ENCODE peak calls at places on chromosomes 4 and X, in five cellular contexts. R, D, K, V and E are unnamed samples.

GRCh38 chr4:98744372-98745150 is 86.2 kb upstream of the TSPAN5 start:
- DNase-seq in R (no peak), D (no peak), K (no peak), V (no peak), E (no peak)

GRCh38 chr4:123709336-123709735 is 312.7 kb downstream of the SPRY1 start:
- DNase-seq in V (no peak), K (no peak), R (no peak), D (no peak), E (no peak)

GRCh38 chr4:100929753-100930152 is 411.9 kb upstream of the EMCN start:
- DNase-seq in V (no peak), R (no peak), D (no peak), K (no peak), E (no peak)

GRCh38 chr4:123809864-123810263 is 413.3 kb downstream of the SPRY1 start:
- DNase-seq in V (no peak), R (no peak), D (no peak), K (no peak), E (no peak)

GRCh38 chr4:48341776-48342558 is 638 bp downstream of the SLAIN2 start:
- DNase-seq in D (peak), V (peak), R (peak), K (peak), E (peak)

GRCh38 chr4:89619230-89619962 is 217.6 kb downstream of the SNCA start:
- DNase-seq in V (no peak), K (no peak), D (no peak), R (no peak), E (no peak)

GRCh38 chr4:132619968-132620367 is 529.1 kb upstream of the PCDH10 start:
- DNase-seq in R (no peak), K (no peak), D (no peak), V (no peak), E (no peak)

GRCh38 chrX:137748827-137749226 is 182.9 kb downstream of the ZIC3 start:
- DNase-seq in V (no peak), D (no peak), K (no peak), R (peak), E (no peak)

GRCh38 chrX:48509619-48510018 is 827 bp downstream of the PORCN start:
- DNase-seq in K (no peak), R (no peak), V (no peak), D (no peak), E (no peak)

GRCh38 chrX:82748901-82749505 is 759.1 kb upstream of the POU3F4 start:
- DNase-seq in D (no peak), K (no peak), V (no peak), R (peak), E (no peak)

GRCh38 chrX:47366051-47366722 is 4.2 kb upstream of the ZNF157 start:
- DNase-seq in D (peak), V (peak), K (peak), R (peak), E (peak)

GRCh38 chr4:42282081-42282901 is 115.0 kb upstream of the SHISA3 start:
- DNase-seq in V (peak), K (peak), D (peak), R (peak), E (peak)

GRCh38 chrX:13376857-13377441 is 57.1 kb upstream of the ATXN3L start:
- DNase-seq in D (peak), R (no peak), V (no peak), K (no peak), E (peak)

GRCh38 chrX:107710617-107711391 is 64.8 kb downstream of the TSC22D3 start:
- DNase-seq in D (peak), K (no peak), V (peak), R (peak), E (peak)

GRCh38 chr4:137659431-137659830 is 127.1 kb upstream of the PCDH18 start:
- DNase-seq in R (no peak), D (peak), V (no peak), K (no peak), E (no peak)

GRCh38 chrX:10496345-10496965 is 123.9 kb downstream of the MID1 start:
- DNase-seq in D (peak), V (no peak), K (no peak), R (no peak), E (peak)

GRCh38 chrX:16444353-16444752 is 205.6 kb upstream of the S100G start:
- DNase-seq in V (no peak), R (no peak), K (no peak), D (peak), E (no peak)

GRCh38 chr4:4411906-4412305 is 25.0 kb downstream of the NSG1 start:
- DNase-seq in V (no peak), D (no peak), R (no peak), K (no peak), E (no peak)

GRCh38 chr4:171588146-171588545 is 225.1 kb upstream of the GALNTL6 start:
- DNase-seq in D (no peak), K (no peak), R (no peak), V (no peak), E (no peak)

GRCh38 chr4:115110191-115111166 is 2.9 kb downstream of the NDST4 start:
- DNase-seq in K (no peak), R (peak), V (no peak), D (no peak), E (no peak)

DNA sequence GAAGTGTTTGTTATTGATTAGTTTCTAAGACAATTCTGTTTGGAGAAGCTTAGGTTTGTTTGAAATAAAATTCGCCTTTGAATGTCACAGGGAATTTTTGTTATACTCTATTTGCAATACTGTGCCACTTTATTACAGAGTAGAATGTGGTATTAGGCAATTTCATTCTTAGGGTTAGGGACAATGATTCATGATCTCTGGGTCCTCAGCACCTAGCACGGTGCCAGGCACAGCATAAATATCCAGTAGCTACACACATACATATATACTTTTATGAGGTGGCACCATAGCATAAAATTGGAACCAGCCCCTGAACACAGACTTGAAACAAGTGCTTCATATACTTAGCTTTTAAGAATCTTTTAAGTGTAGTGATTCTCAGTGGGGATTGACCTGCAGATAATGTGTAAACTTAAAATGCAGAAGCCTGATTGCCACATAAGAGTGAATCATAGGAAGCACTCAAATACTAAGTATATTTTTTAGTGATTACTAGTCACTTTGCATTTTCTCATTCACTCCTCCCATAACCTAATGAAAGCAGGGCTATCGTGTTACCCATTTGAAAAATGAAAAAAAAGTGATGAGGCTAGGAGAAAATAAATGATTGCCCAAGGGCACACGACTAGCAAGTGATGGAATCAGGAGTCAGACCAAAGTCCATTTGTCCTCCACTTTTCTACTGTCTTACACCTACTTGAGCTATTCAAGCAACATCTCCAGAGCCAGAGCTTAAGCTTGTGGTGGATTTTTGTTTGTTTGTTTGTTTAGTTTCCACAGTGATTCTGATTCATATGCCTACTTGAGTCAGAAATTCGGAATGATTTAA is 366.0 kb upstream of the FGF13 start:
- DNase-seq in K (no peak), D (no peak), V (no peak), R (peak), E (no peak)
- H3K4me3 ChIP-seq in K (no peak), D (no peak), V (no peak), R (no peak), E (no peak)

GRCh38 chr4:8239226-8239625 is 30.3 kb upstream of the HTRA3 start:
- DNase-seq in V (no peak), K (no peak), R (no peak), D (no peak), E (no peak)
- H3K23ac ChIP-seq in V (peak), K (no peak), R (no peak), D (no peak), E (no peak)

DNA sequence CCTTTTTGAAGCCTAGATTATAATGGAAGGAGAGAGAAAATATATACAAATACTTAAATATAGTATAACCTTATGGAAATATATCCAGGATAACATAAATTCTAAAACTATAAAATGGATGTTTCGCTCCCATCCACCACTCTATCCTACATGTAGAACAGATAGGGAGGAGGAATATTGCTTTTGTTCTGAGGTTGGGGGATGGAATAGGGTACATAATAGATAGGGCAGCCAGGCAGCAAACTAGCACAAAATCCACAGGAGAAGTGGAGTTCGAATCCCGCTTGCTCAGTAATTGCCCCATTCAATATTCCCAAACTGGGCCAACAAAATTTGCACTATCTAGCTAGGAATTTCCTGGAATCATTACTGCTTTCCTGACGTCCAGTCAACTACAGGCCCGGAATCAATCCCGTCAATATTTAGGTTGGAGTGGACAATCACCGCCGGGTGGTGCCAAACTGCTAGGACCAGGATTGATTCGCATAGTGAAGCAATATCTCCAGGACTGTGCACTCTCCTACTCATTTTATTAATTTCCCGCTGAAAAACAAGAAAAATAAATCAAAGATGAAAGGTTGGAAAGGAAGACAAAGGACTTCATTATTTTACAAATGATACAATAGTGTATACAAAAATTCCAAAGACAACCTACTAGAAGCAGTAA is 40.4 kb upstream of the PAPSS1 start:
- DNase-seq in V (no peak), K (no peak), D (peak), R (peak), E (peak)
- H3K9ac ChIP-seq in V (no peak), K (no peak), D (no peak), R (no peak), E (no peak)

GRCh38 chr4:139266583-139267257 is 13.3 kb downstream of the MGARP start:
- DNase-seq in V (no peak), D (peak), R (peak), K (no peak), E (peak)
- H3K4me3 ChIP-seq in V (no peak), D (peak), R (no peak), K (no peak), E (no peak)

DNA sequence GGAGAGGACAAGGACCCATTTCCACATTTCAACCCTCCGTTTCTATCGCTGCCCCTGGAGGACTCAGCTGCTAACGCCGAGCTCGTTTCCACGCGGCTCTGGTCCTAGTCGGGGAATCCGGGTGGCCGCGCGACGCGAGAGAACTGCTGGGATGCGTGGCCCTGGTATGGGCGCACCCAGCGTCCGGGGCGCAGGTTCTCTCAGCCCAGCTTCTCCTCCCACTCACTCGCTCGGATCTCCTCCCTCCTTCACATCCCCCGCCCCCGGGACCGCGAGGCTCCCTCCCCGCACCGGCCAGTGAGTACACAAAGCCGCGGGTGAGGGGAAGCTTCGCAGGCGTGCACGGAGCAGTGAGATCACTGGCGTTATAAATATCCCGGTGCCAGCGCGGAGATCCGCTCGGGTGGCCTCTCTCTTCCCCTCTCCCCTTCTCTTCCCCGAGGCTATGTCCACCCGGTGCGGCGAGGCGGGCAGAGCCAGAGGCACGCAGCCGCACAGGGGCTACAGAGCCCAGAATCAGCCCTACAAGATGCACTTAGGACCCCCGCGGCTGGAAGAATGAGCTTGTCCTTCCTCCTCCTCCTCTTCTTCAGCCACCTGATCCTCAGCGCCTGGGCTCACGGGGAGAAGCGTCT is at the start of gene FGF5:
- DNase-seq in D (peak), K (peak), V (peak), R (peak), E (no peak)
- H3K23ac ChIP-seq in D (peak), K (no peak), V (peak), R (peak), E (no peak)

GRCh38 chrX:433771-434170 is 47.1 kb upstream of the PPP2R3B start:
- DNase-seq in R (no peak), D (no peak), V (no peak), K (no peak), E (no peak)

GRCh38 chrX:437636-438390 is 51.1 kb upstream of the PPP2R3B start:
- DNase-seq in K (no peak), D (no peak), R (no peak), V (no peak), E (no peak)

GRCh38 chrX:434946-435345 is 48.2 kb upstream of the PPP2R3B start:
- DNase-seq in V (no peak), K (no peak), R (no peak), D (no peak), E (no peak)

GRCh38 chrX:439236-439635 is 52.5 kb upstream of the PPP2R3B start:
- DNase-seq in V (no peak), K (no peak), R (no peak), D (no peak), E (no peak)

GRCh38 chrX:435536-436122 is 48.9 kb upstream of the PPP2R3B start:
- DNase-seq in K (no peak), V (no peak), R (no peak), D (no peak), E (no peak)
- H3K9ac ChIP-seq in K (no peak), V (no peak), R (no peak), D (no peak), E (no peak)

DNA sequence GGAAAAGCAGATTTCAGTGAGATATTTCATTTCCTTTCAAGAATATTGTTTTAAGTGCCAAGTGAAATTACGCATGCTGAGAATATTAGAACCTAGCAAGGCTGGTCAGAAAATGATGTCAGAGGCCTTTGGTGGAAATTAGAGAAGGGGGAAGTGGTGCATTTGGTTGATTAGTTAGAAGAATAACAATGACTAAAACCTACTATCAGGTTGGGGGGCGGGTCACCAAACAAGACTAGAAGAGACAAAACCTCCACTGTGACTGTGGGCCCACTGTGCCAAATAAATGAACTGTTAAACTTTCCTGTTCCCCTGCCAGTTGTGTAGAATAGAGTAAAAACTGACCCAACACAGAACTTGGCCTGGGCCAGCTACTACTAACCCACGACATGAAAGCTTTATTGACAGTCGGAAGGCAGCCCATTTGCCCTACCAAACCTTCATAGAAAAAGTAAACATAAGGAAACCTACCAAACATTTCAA is 2.9 kb downstream of the RAPGEF2 start:
- DNase-seq in R (peak), K (no peak), V (no peak), D (peak), E (peak)
- H3K4me3 ChIP-seq in R (peak), K (peak), V (no peak), D (peak), E (no peak)

GRCh38 chr4:6782846-6783110 is 251 bp downstream of the KIAA0232 start:
- DNase-seq in R (no peak), D (no peak), V (no peak), K (no peak), E (no peak)
- H3K23ac ChIP-seq in R (no peak), D (no peak), V (peak), K (no peak), E (no peak)

GRCh38 chr4:169039271-169039954 is 29.4 kb upstream of the CBR4 start:
- DNase-seq in K (no peak), R (no peak), D (no peak), V (no peak), E (no peak)
- H3K9ac ChIP-seq in K (no peak), R (no peak), D (no peak), V (no peak), E (no peak)